ENCODE peak calls at places on chromosome 2, in seven cellular contexts. One of them, this sample, is unnamed.
A peak's percentile ranks its signal among the peaks of the same experiment; 100 is the strongest.

GRCh38 chr2:168660859-168661258 is 141.6 kb upstream of the NOSTRIN start:
- DNase-seq in ovary: no peak
- DNase-seq in transverse colon: no peak
- DNase-seq in IMR-90: no peak
- DNase-seq in HCT116: no peak
- DNase-seq in A549: no peak
- DNase-seq in heart left ventricle: peak; percentile 27
- DNase-seq in this sample: no peak

GRCh38 chr2:44979581-44979980 is 29.7 kb downstream of the SIX2 start:
- DNase-seq in ovary: no peak
- DNase-seq in transverse colon: no peak
- DNase-seq in IMR-90: no peak
- DNase-seq in HCT116: no peak
- DNase-seq in A549: no peak
- DNase-seq in heart left ventricle: no peak
- DNase-seq in this sample: no peak

GRCh38 chr2:122368576-122369243 is 613.3 kb downstream of the TSN start:
- DNase-seq in ovary: no peak
- DNase-seq in transverse colon: no peak
- DNase-seq in IMR-90: no peak
- DNase-seq in HCT116: no peak
- DNase-seq in A549: no peak
- DNase-seq in heart left ventricle: no peak
- DNase-seq in this sample: no peak

GRCh38 chr2:205011031-205011430 is 465.8 kb downstream of the PARD3B start:
- DNase-seq in ovary: no peak
- DNase-seq in transverse colon: no peak
- DNase-seq in IMR-90: peak; percentile 6
- DNase-seq in HCT116: no peak
- DNase-seq in A549: no peak
- DNase-seq in heart left ventricle: no peak
- DNase-seq in this sample: no peak

GRCh38 chr2:69960821-69961220 is 610 bp downstream of the ASPRV1 start:
- DNase-seq in ovary: no peak
- DNase-seq in transverse colon: no peak
- DNase-seq in IMR-90: no peak
- DNase-seq in HCT116: no peak
- DNase-seq in A549: no peak
- DNase-seq in heart left ventricle: no peak
- DNase-seq in this sample: no peak

GRCh38 chr2:46267616-46268015 is 29.6 kb upstream of the EPAS1 start:
- DNase-seq in ovary: no peak
- DNase-seq in transverse colon: no peak
- DNase-seq in IMR-90: peak; percentile 45
- DNase-seq in HCT116: no peak
- DNase-seq in A549: no peak
- DNase-seq in heart left ventricle: no peak
- DNase-seq in this sample: no peak

GRCh38 chr2:207437857-207438166 is 92.0 kb upstream of the CREB1 start:
- DNase-seq in ovary: no peak
- DNase-seq in transverse colon: no peak
- DNase-seq in IMR-90: no peak
- DNase-seq in HCT116: no peak
- DNase-seq in A549: no peak
- DNase-seq in heart left ventricle: no peak
- DNase-seq in this sample: no peak

GRCh38 chr2:85765081-85765731 is 11.4 kb downstream of the ATOH8 start:
- DNase-seq in ovary: no peak
- DNase-seq in transverse colon: no peak
- DNase-seq in IMR-90: no peak
- DNase-seq in HCT116: no peak
- DNase-seq in A549: no peak
- DNase-seq in heart left ventricle: no peak
- DNase-seq in this sample: no peak

GRCh38 chr2:172606285-172606684 is 50.4 kb downstream of the PDK1 start:
- DNase-seq in ovary: no peak
- DNase-seq in transverse colon: no peak
- DNase-seq in IMR-90: peak; percentile 54
- DNase-seq in HCT116: no peak
- DNase-seq in A549: no peak
- DNase-seq in heart left ventricle: no peak
- DNase-seq in this sample: no peak

GRCh38 chr2:120231974-120232635 is 8.9 kb upstream of the TMEM185B start:
- DNase-seq in ovary: no peak
- DNase-seq in transverse colon: peak; percentile 58
- DNase-seq in IMR-90: peak; percentile 50
- DNase-seq in HCT116: no peak
- DNase-seq in A549: no peak
- DNase-seq in heart left ventricle: no peak
- DNase-seq in this sample: no peak

GRCh38 chr2:189015378-189015777 is 41.2 kb downstream of the COL3A1 start:
- DNase-seq in ovary: no peak
- DNase-seq in transverse colon: no peak
- DNase-seq in IMR-90: no peak
- DNase-seq in HCT116: no peak
- DNase-seq in A549: no peak
- DNase-seq in heart left ventricle: no peak
- DNase-seq in this sample: no peak

GRCh38 chr2:120371969-120372625 is 26.2 kb downstream of the INHBB start:
- DNase-seq in ovary: no peak
- DNase-seq in transverse colon: no peak
- DNase-seq in IMR-90: no peak
- DNase-seq in HCT116: no peak
- DNase-seq in A549: no peak
- DNase-seq in heart left ventricle: no peak
- DNase-seq in this sample: no peak

GRCh38 chr2:172438064-172438421 is 10.7 kb downstream of the ITGA6 start:
- DNase-seq in ovary: no peak
- DNase-seq in transverse colon: no peak
- DNase-seq in IMR-90: peak; percentile 22
- DNase-seq in HCT116: no peak
- DNase-seq in A549: peak; percentile 18
- DNase-seq in heart left ventricle: no peak
- DNase-seq in this sample: no peak

GRCh38 chr2:76174505-76174904 is 463.8 kb upstream of the GCFC2 start:
- DNase-seq in ovary: no peak
- DNase-seq in transverse colon: no peak
- DNase-seq in IMR-90: no peak
- DNase-seq in HCT116: no peak
- DNase-seq in A549: no peak
- DNase-seq in heart left ventricle: no peak
- DNase-seq in this sample: no peak

GRCh38 chr2:96537066-96537733 is 648 bp downstream of the ARID5A start:
- DNase-seq in ovary: peak; percentile 71
- DNase-seq in transverse colon: peak; percentile 86
- DNase-seq in IMR-90: peak; percentile 38
- DNase-seq in HCT116: no peak
- DNase-seq in A549: no peak
- DNase-seq in heart left ventricle: peak; percentile 61
- DNase-seq in this sample: peak; percentile 60

GRCh38 chr2:238039151-238039550 is 21.6 kb upstream of the SCLY start:
- DNase-seq in ovary: no peak
- DNase-seq in transverse colon: no peak
- DNase-seq in IMR-90: no peak
- DNase-seq in HCT116: no peak
- DNase-seq in A549: no peak
- DNase-seq in heart left ventricle: no peak
- DNase-seq in this sample: no peak

GRCh38 chr2:165371356-165371755 is 98.1 kb upstream of the CSRNP3 start:
- DNase-seq in ovary: no peak
- DNase-seq in transverse colon: no peak
- DNase-seq in IMR-90: no peak
- DNase-seq in HCT116: no peak
- DNase-seq in A549: no peak
- DNase-seq in heart left ventricle: no peak
- DNase-seq in this sample: no peak

GRCh38 chr2:108936868-108937265 is 52.2 kb downstream of the EDAR start:
- DNase-seq in ovary: no peak
- DNase-seq in transverse colon: no peak
- DNase-seq in IMR-90: no peak
- DNase-seq in HCT116: no peak
- DNase-seq in A549: no peak
- DNase-seq in heart left ventricle: peak; percentile 31
- DNase-seq in this sample: no peak

GRCh38 chr2:14137643-14138042 is 494.9 kb upstream of the LRATD1 start:
- DNase-seq in ovary: no peak
- DNase-seq in transverse colon: no peak
- DNase-seq in IMR-90: no peak
- DNase-seq in HCT116: no peak
- DNase-seq in A549: peak; percentile 9
- DNase-seq in heart left ventricle: no peak
- DNase-seq in this sample: no peak

GRCh38 chr2:23789012-23789411 is 137.9 kb downstream of the ATAD2B start:
- DNase-seq in ovary: no peak
- DNase-seq in transverse colon: no peak
- DNase-seq in IMR-90: peak; percentile 8
- DNase-seq in HCT116: no peak
- DNase-seq in A549: peak; percentile 12
- DNase-seq in heart left ventricle: no peak
- DNase-seq in this sample: no peak

GRCh38 chr2:72112421-72112820 is 35.2 kb downstream of the CYP26B1 start:
- DNase-seq in ovary: no peak
- DNase-seq in transverse colon: no peak
- DNase-seq in IMR-90: peak; percentile 45
- DNase-seq in HCT116: no peak
- DNase-seq in A549: no peak
- DNase-seq in heart left ventricle: no peak
- DNase-seq in this sample: no peak

GRCh38 chr2:172811027-172811426 is 75.4 kb downstream of the RAPGEF4 start:
- DNase-seq in ovary: no peak
- DNase-seq in transverse colon: no peak
- DNase-seq in IMR-90: peak; percentile 43
- DNase-seq in HCT116: no peak
- DNase-seq in A549: no peak
- DNase-seq in heart left ventricle: no peak
- DNase-seq in this sample: no peak

GRCh38 chr2:185222311-185222710 is 516.3 kb upstream of the FSIP2 start:
- DNase-seq in ovary: no peak
- DNase-seq in transverse colon: no peak
- DNase-seq in IMR-90: no peak
- DNase-seq in HCT116: no peak
- DNase-seq in A549: no peak
- DNase-seq in heart left ventricle: no peak
- DNase-seq in this sample: no peak

GRCh38 chr2:160052524-160052923 is 9.9 kb downstream of the PLA2R1 start:
- DNase-seq in ovary: no peak
- DNase-seq in transverse colon: no peak
- DNase-seq in IMR-90: no peak
- DNase-seq in HCT116: no peak
- DNase-seq in A549: no peak
- DNase-seq in heart left ventricle: no peak
- DNase-seq in this sample: no peak

GRCh38 chr2:232363784-232364615 is 14.6 kb upstream of the ALPP start:
- DNase-seq in ovary: no peak
- DNase-seq in transverse colon: no peak
- DNase-seq in IMR-90: peak; percentile 26
- DNase-seq in HCT116: no peak
- DNase-seq in A549: no peak
- DNase-seq in heart left ventricle: no peak
- DNase-seq in this sample: no peak

GRCh38 chr2:223787358-223787757 is 50.0 kb downstream of the AP1S3 start:
- DNase-seq in ovary: no peak
- DNase-seq in transverse colon: no peak
- DNase-seq in IMR-90: no peak
- DNase-seq in HCT116: no peak
- DNase-seq in A549: no peak
- DNase-seq in heart left ventricle: no peak
- DNase-seq in this sample: no peak

GRCh38 chr2:30039101-30039500 is 107.7 kb upstream of the YPEL5 start:
- DNase-seq in ovary: no peak
- DNase-seq in transverse colon: no peak
- DNase-seq in IMR-90: no peak
- DNase-seq in HCT116: no peak
- DNase-seq in A549: no peak
- DNase-seq in heart left ventricle: no peak
- DNase-seq in this sample: no peak

GRCh38 chr2:124320072-124320471 is 295.0 kb downstream of the CNTNAP5 start:
- DNase-seq in ovary: no peak
- DNase-seq in transverse colon: no peak
- DNase-seq in IMR-90: no peak
- DNase-seq in HCT116: no peak
- DNase-seq in A549: no peak
- DNase-seq in heart left ventricle: no peak
- DNase-seq in this sample: no peak

GRCh38 chr2:68386362-68386761 is 21.3 kb downstream of the PLEK start:
- DNase-seq in ovary: no peak
- DNase-seq in transverse colon: no peak
- DNase-seq in IMR-90: no peak
- DNase-seq in HCT116: no peak
- DNase-seq in A549: no peak
- DNase-seq in heart left ventricle: no peak
- DNase-seq in this sample: no peak

GRCh38 chr2:127646487-127647241 is 711 bp downstream of the GPR17 start:
- DNase-seq in ovary: no peak
- DNase-seq in transverse colon: no peak
- DNase-seq in IMR-90: no peak
- DNase-seq in HCT116: no peak
- DNase-seq in A549: no peak
- DNase-seq in heart left ventricle: no peak
- DNase-seq in this sample: no peak

GRCh38 chr2:27380626-27381556 is at the start of gene ZNF513:
- DNase-seq in ovary: peak; percentile 97
- DNase-seq in transverse colon: peak; percentile 97
- DNase-seq in IMR-90: peak; percentile 93
- DNase-seq in HCT116: peak; percentile 76
- DNase-seq in A549: peak; percentile 94
- DNase-seq in heart left ventricle: peak; percentile 97
- DNase-seq in this sample: peak; percentile 32
- TF ChIP-seq POLR2A in ovary: peak; percentile 48
- TF ChIP-seq POLR2A in transverse colon: peak; percentile 67
- TF ChIP-seq POLR2A in IMR-90: peak; percentile 46
- TF ChIP-seq POLR2A in HCT116: no peak
- TF ChIP-seq POLR2A in A549: peak; percentile 56
- TF ChIP-seq POLR2A in heart left ventricle: peak; percentile 69
- TF ChIP-seq POLR2A in this sample: no peak

GRCh38 chr2:104851236-104852160 is 2.4 kb upstream of the POU3F3 start:
- DNase-seq in ovary: no peak
- DNase-seq in transverse colon: no peak
- DNase-seq in IMR-90: no peak
- DNase-seq in HCT116: no peak
- DNase-seq in A549: no peak
- DNase-seq in heart left ventricle: no peak
- DNase-seq in this sample: no peak
- TF ChIP-seq POLR2A in ovary: no peak
- TF ChIP-seq POLR2A in transverse colon: no peak
- TF ChIP-seq POLR2A in IMR-90: no peak
- TF ChIP-seq POLR2A in HCT116: no peak
- TF ChIP-seq POLR2A in A549: no peak
- TF ChIP-seq POLR2A in heart left ventricle: no peak
- TF ChIP-seq POLR2A in this sample: no peak

GRCh38 chr2:118539290-118539689 is 308.2 kb downstream of the EN1 start:
- DNase-seq in ovary: peak; percentile 38
- DNase-seq in transverse colon: no peak
- DNase-seq in IMR-90: peak; percentile 34
- DNase-seq in HCT116: peak; percentile 16
- DNase-seq in A549: peak; percentile 13
- DNase-seq in heart left ventricle: no peak
- DNase-seq in this sample: peak; percentile 26
- TF ChIP-seq POLR2A in ovary: no peak
- TF ChIP-seq POLR2A in transverse colon: no peak
- TF ChIP-seq POLR2A in IMR-90: no peak
- TF ChIP-seq POLR2A in HCT116: no peak
- TF ChIP-seq POLR2A in A549: no peak
- TF ChIP-seq POLR2A in heart left ventricle: no peak
- TF ChIP-seq POLR2A in this sample: no peak

GRCh38 chr2:241734208-241734466 is 293 bp upstream of the D2HGDH start:
- DNase-seq in ovary: no peak
- DNase-seq in transverse colon: no peak
- DNase-seq in IMR-90: no peak
- DNase-seq in HCT116: no peak
- DNase-seq in A549: no peak
- DNase-seq in heart left ventricle: no peak
- DNase-seq in this sample: peak; percentile 89
- TF ChIP-seq POLR2A in ovary: no peak
- TF ChIP-seq POLR2A in transverse colon: peak; percentile 26
- TF ChIP-seq POLR2A in IMR-90: no peak
- TF ChIP-seq POLR2A in HCT116: no peak
- TF ChIP-seq POLR2A in A549: no peak
- TF ChIP-seq POLR2A in heart left ventricle: no peak
- TF ChIP-seq POLR2A in this sample: no peak

This sample was measured in H54.